ENCODE peak calls at places on chromosomes 5 and 9, in ten cellular contexts. D is astrocyte of the cerebellum; J is neural crest cell; V is GM12892; N is neuronal stem cell; I is cardiac fibroblast; R is hippocampal formation; Y is germinal center; P is stimulated activated CD4-positive, alpha-beta T cell treated with anti-CD3 and anti-CD28 coated beads, Interleukin-4, amount 100 ng/mL, for 48 hours; K is KG1. X is an unnamed sample.

GRCh38 chr5:78756853-78757252 is 108.3 kb upstream of the LHFPL2 start:
- DNase-seq in D (no peak), J (no peak), V (no peak), N (no peak), I (no peak), R (no peak), Y (no peak), P (no peak), K (no peak), X (no peak)

GRCh38 chr5:177364159-177364962 is 6.6 kb downstream of the RGS14 start:
- DNase-seq in D (no peak), J (no peak), V (no peak), N (no peak), I (peak; percentile 27), R (no peak), Y (no peak), P (no peak), K (no peak), X (no peak)

GRCh38 chr5:10719965-10720364 is 41.1 kb downstream of the DAP start:
- DNase-seq in D (peak; percentile 60), J (no peak), V (no peak), N (no peak), I (no peak), R (no peak), Y (no peak), P (no peak), K (no peak), X (no peak)

GRCh38 chr5:139710370-139711066 is 62.4 kb downstream of the CXXC5 start:
- DNase-seq in D (no peak), J (no peak), V (peak; percentile 58), N (peak; percentile 75), I (peak; percentile 79), R (no peak), Y (peak; percentile 79), P (peak; percentile 26), K (no peak), X (peak; percentile 88)

GRCh38 chr9:101388507-101388993 is 3.7 kb upstream of the BAAT start:
- DNase-seq in D (no peak), J (no peak), V (no peak), N (no peak), I (peak; percentile 9), R (peak; percentile 51), Y (no peak), P (no peak), K (no peak), X (no peak)

GRCh38 chr5:77906806-77907205 is 130.7 kb upstream of the TBCA start:
- DNase-seq in D (no peak), J (no peak), V (no peak), N (no peak), I (peak; percentile 27), R (no peak), Y (no peak), P (no peak), K (no peak), X (no peak)

GRCh38 chr5:147464211-147464610 is 45.7 kb downstream of the DPYSL3 start:
- DNase-seq in D (no peak), J (no peak), V (no peak), N (no peak), I (peak; percentile 71), R (no peak), Y (no peak), P (no peak), K (no peak), X (peak; percentile 41)

GRCh38 chr5:139105621-139106071 is 92.5 kb downstream of the SIL1 start:
- DNase-seq in D (no peak), J (peak; percentile 17), V (no peak), N (peak; percentile 23), I (no peak), R (peak; percentile 64), Y (no peak), P (no peak), K (no peak), X (no peak)

GRCh38 chr5:169706758-169707450 is 69.8 kb downstream of the DOCK2 start:
- DNase-seq in D (peak; percentile 41), J (no peak), V (no peak), N (no peak), I (peak; percentile 48), R (no peak), Y (no peak), P (no peak), K (no peak), X (no peak)

GRCh38 chr5:133993152-133993548 is 11.6 kb downstream of the VDAC1 start:
- DNase-seq in D (no peak), J (no peak), V (no peak), N (no peak), I (peak; percentile 65), R (no peak), Y (no peak), P (no peak), K (no peak), X (no peak)

GRCh38 chr5:157860898-157861894 is 2.3 kb upstream of the CLINT1 start:
- DNase-seq in D (no peak), J (no peak), V (peak; percentile 42), N (no peak), I (no peak), R (peak; percentile 3), Y (peak; percentile 72), P (no peak), K (no peak), X (no peak)

GRCh38 chr9:106657951-106658350 is 205.0 kb upstream of the ZNF462 start:
- DNase-seq in D (no peak), J (no peak), V (no peak), N (no peak), I (no peak), R (no peak), Y (no peak), P (no peak), K (no peak), X (peak; percentile 20)

GRCh38 chr9:86328153-86328552 is 26.1 kb downstream of the TUT7 start:
- DNase-seq in D (no peak), J (no peak), V (no peak), N (peak; percentile 5), I (no peak), R (no peak), Y (no peak), P (no peak), K (no peak), X (no peak)